ENCODE peak calls at places on chromosomes 12 and 14, in nine cellular contexts. Y, I, F, H, Z, U, X, B and O are unnamed samples.

GRCh38 chr12:46661161-46661845 is 164.5 kb downstream of the SLC38A4 start:
- DNase-seq in Y (peak), I (peak), F (peak), H (peak), Z (peak), U (no peak), X (no peak), B (peak), O (peak)

GRCh38 chr14:100103261-100104005 is 38.2 kb downstream of the EVL start:
- DNase-seq in Y (peak), I (no peak), F (peak), H (no peak), Z (no peak), U (peak), X (no peak), B (no peak), O (no peak)

GRCh38 chr14:43172899-43173548 is 1334.1 kb downstream of the FSCB start:
- DNase-seq in Y (no peak), I (no peak), F (no peak), H (no peak), Z (no peak), U (no peak), X (no peak), B (no peak), O (no peak)

GRCh38 chr14:102227184-102227964 is 77.6 kb downstream of the MOK start:
- DNase-seq in Y (peak), I (no peak), F (peak), H (no peak), Z (no peak), U (no peak), X (no peak), B (no peak), O (no peak)

GRCh38 chr12:123856681-123857080 is 94.6 kb downstream of the DNAH10 start:
- DNase-seq in Y (no peak), I (no peak), F (no peak), H (no peak), Z (no peak), U (no peak), X (no peak), B (no peak), O (no peak)

GRCh38 chr12:104998423-104999346 is 12.6 kb downstream of the NOPCHAP1 start:
- DNase-seq in Y (no peak), I (no peak), F (no peak), H (no peak), Z (no peak), U (peak), X (peak), B (no peak), O (no peak)

GRCh38 chr14:93060841-93061240 is 54.9 kb downstream of the ITPK1 start:
- DNase-seq in Y (no peak), I (no peak), F (no peak), H (no peak), Z (no peak), U (no peak), X (no peak), B (no peak), O (no peak)

GRCh38 chr14:77140937-77141591 is 527 bp downstream of the ZDHHC22 start:
- DNase-seq in Y (no peak), I (peak), F (no peak), H (peak), Z (no peak), U (no peak), X (no peak), B (no peak), O (no peak)

GRCh38 chr14:103522028-103522581 is 525 bp downstream of the CKB start:
- DNase-seq in Y (no peak), I (peak), F (no peak), H (no peak), Z (peak), U (peak), X (no peak), B (no peak), O (no peak)

GRCh38 chr12:10160659-10161386 is 11.1 kb downstream of the OLR1 start:
- DNase-seq in Y (no peak), I (no peak), F (no peak), H (peak), Z (no peak), U (no peak), X (no peak), B (no peak), O (no peak)

GRCh38 chr14:101561145-101561896 is at the start of gene DIO3:
- DNase-seq in Y (no peak), I (peak), F (no peak), H (peak), Z (peak), U (no peak), X (no peak), B (no peak), O (no peak)

GRCh38 chr12:13170892-13171490 is 25.5 kb upstream of the EMP1 start:
- DNase-seq in Y (no peak), I (no peak), F (peak), H (no peak), Z (no peak), U (no peak), X (no peak), B (no peak), O (no peak)

GRCh38 chr12:94289551-94290312 is 141.4 kb downstream of the PLXNC1 start:
- DNase-seq in Y (peak), I (no peak), F (peak), H (peak), Z (peak), U (no peak), X (no peak), B (peak), O (peak)

GRCh38 chr14:45140661-45141187 is 5.0 kb downstream of the FANCM start:
- DNase-seq in Y (no peak), I (peak), F (no peak), H (no peak), Z (no peak), U (no peak), X (no peak), B (no peak), O (no peak)

GRCh38 chr14:103806805-103807204 is 40.6 kb downstream of the PPP1R13B start:
- DNase-seq in Y (no peak), I (no peak), F (no peak), H (no peak), Z (no peak), U (no peak), X (no peak), B (no peak), O (no peak)

GRCh38 chr12:132566551-132567131 is 43.7 kb downstream of the LRCOL1 start:
- DNase-seq in Y (peak), I (no peak), F (no peak), H (no peak), Z (no peak), U (no peak), X (no peak), B (no peak), O (no peak)

GRCh38 chr14:87489196-87489819 is 503.7 kb downstream of the GALC start:
- DNase-seq in Y (no peak), I (no peak), F (no peak), H (peak), Z (no peak), U (no peak), X (no peak), B (no peak), O (no peak)

GRCh38 chr14:24665440-24665991 is 31.5 kb upstream of the GZMB start:
- DNase-seq in Y (no peak), I (no peak), F (no peak), H (no peak), Z (no peak), U (no peak), X (no peak), B (no peak), O (no peak)

GRCh38 chr12:1809606-1810140 is 10.7 kb upstream of the LRTM2 start:
- DNase-seq in Y (no peak), I (no peak), F (no peak), H (no peak), Z (no peak), U (no peak), X (no peak), B (no peak), O (no peak)

GRCh38 chr12:48956279-48957140 is 777 bp downstream of the ARF3 start:
- DNase-seq in Y (peak), I (peak), F (peak), H (peak), Z (peak), U (peak), X (peak), B (peak), O (peak)

GRCh38 chr12:11713202-11713601 is 63.7 kb downstream of the ETV6 start:
- DNase-seq in Y (no peak), I (no peak), F (no peak), H (no peak), Z (no peak), U (no peak), X (no peak), B (no peak), O (no peak)

GRCh38 chr12:122516544-122517361 is 10.0 kb downstream of the RSRC2 start:
- DNase-seq in Y (no peak), I (no peak), F (no peak), H (no peak), Z (no peak), U (no peak), X (no peak), B (no peak), O (no peak)

GRCh38 chr12:62259311-62259992 is 752 bp upstream of the USP15 start:
- DNase-seq in Y (no peak), I (peak), F (no peak), H (no peak), Z (no peak), U (no peak), X (no peak), B (no peak), O (no peak)

GRCh38 chr12:126086242-126086641 is 1021.0 kb downstream of the AACS start:
- DNase-seq in Y (no peak), I (no peak), F (no peak), H (no peak), Z (no peak), U (no peak), X (no peak), B (no peak), O (no peak)

GRCh38 chr12:75207338-75208083 is 2.1 kb downstream of the KCNC2 start:
- DNase-seq in Y (no peak), I (peak), F (no peak), H (no peak), Z (no peak), U (peak), X (no peak), B (no peak), O (no peak)

GRCh38 chr12:20132818-20133217 is 235.5 kb upstream of the PDE3A start:
- DNase-seq in Y (no peak), I (peak), F (no peak), H (no peak), Z (no peak), U (no peak), X (no peak), B (no peak), O (no peak)

GRCh38 chr14:67385120-67385519 is 25.0 kb downstream of the EIF2S1 start:
- DNase-seq in Y (no peak), I (no peak), F (no peak), H (no peak), Z (no peak), U (no peak), X (no peak), B (no peak), O (no peak)

GRCh38 chr14:45261209-45261608 is 8.2 kb upstream of the MIS18BP1 start:
- DNase-seq in Y (no peak), I (no peak), F (no peak), H (no peak), Z (no peak), U (no peak), X (no peak), B (no peak), O (no peak)

GRCh38 chr12:46221255-46222128 is 47.4 kb downstream of the SLC38A1 start:
- DNase-seq in Y (no peak), I (no peak), F (peak), H (peak), Z (peak), U (no peak), X (no peak), B (no peak), O (no peak)

GRCh38 chr12:11814362-11814761 is 164.9 kb downstream of the ETV6 start:
- DNase-seq in Y (no peak), I (no peak), F (peak), H (peak), Z (peak), U (no peak), X (no peak), B (no peak), O (no peak)

GRCh38 chr12:128073937-128074336 is 193.0 kb upstream of the TMEM132C start:
- DNase-seq in Y (no peak), I (no peak), F (no peak), H (no peak), Z (no peak), U (no peak), X (no peak), B (no peak), O (no peak)

GRCh38 chr12:39357046-39357445 is 85.9 kb downstream of the KIF21A start:
- DNase-seq in Y (no peak), I (no peak), F (no peak), H (no peak), Z (no peak), U (no peak), X (no peak), B (no peak), O (no peak)
- H3K4me3 ChIP-seq in Y (no peak), I (no peak), F (no peak), H (no peak), Z (no peak), U (no peak), X (no peak), B (no peak), O (no peak)

DNA sequence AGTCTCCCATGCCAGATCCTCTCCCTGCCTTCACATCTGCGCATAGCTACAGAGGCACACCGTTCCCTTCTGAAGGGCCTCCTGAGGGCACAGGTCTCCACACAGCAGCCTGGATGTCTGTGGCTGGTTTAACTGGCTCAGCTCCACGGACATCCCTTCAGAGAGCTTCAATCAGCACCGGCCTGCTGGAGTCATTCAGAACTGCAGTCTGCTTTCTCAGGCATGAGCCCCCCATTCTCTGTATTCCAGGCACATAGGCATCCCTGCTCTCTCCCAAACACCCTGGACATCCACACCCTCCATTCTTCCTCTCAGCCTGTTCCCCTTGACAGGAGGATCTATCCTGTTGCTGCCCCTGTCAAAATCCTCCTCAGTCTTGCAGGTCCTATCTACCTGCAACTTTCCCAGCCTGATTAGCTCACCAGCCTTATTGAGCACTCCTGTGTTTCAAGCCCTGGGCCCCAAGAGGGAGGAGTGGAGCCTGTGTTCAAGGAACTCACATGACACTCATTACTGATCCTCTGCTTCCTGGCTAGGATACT is 2.9 kb upstream of the DHRS2 start:
- DNase-seq in Y (no peak), I (peak), F (no peak), H (no peak), Z (no peak), U (no peak), X (no peak), B (no peak), O (no peak)
- TF ChIP-seq CTCF in Y (no peak), I (no peak), F (no peak), H (no peak), Z (peak), U (no peak), X (no peak), B (no peak), O (no peak)

GRCh38 chr14:51398898-51399297 is 158.9 kb downstream of the TMX1 start:
- DNase-seq in Y (no peak), I (no peak), F (peak), H (peak), Z (peak), U (no peak), X (no peak), B (peak), O (peak)
- H3K4me3 ChIP-seq in Y (no peak), I (no peak), F (no peak), H (no peak), Z (no peak), U (no peak), X (no peak), B (no peak), O (no peak)

GRCh38 chr12:111586986-111587385 is 12.1 kb downstream of the ATXN2 start:
- DNase-seq in Y (no peak), I (no peak), F (no peak), H (no peak), Z (no peak), U (no peak), X (no peak), B (no peak), O (no peak)
- TF ChIP-seq CTCF in Y (no peak), I (no peak), F (no peak), H (no peak), Z (no peak), U (no peak), X (no peak), B (no peak), O (no peak)